ENCODE peak calls at places on chromosome 2, in nine cellular contexts. N, Y, S, H, Q, U, W, X and F are unnamed samples.

GRCh38 chr2:217632036-217632435 is 370.8 kb downstream of the TNS1 start:
- DNase-seq in Q (no peak), N (no peak), U (no peak), Y (no peak), W (no peak), H (no peak), S (peak), X (no peak), F (no peak)

GRCh38 chr2:53708988-53709387 is 58.6 kb upstream of the CHAC2 start:
- DNase-seq in W (no peak), H (no peak), X (no peak), Y (no peak), U (no peak), N (no peak), S (no peak), Q (no peak), F (no peak)

GRCh38 chr2:1517786-1518500 is 104.7 kb downstream of the TPO start:
- DNase-seq in Y (no peak), X (no peak), S (no peak), W (no peak), N (no peak), H (no peak), U (no peak), Q (no peak), F (no peak)

GRCh38 chr2:60948161-60948560 is 66.8 kb downstream of the REL start:
- DNase-seq in N (no peak), Y (no peak), X (no peak), W (no peak), U (no peak), S (no peak), Q (no peak), H (no peak), F (no peak)

GRCh38 chr2:219369447-219369861 is 18.3 kb downstream of the DNPEP start:
- DNase-seq in Q (peak), U (no peak), Y (peak), N (no peak), W (no peak), S (peak), H (no peak), X (no peak), F (peak)

GRCh38 chr2:33126552-33126951 is 179.8 kb downstream of the LTBP1 start:
- DNase-seq in X (no peak), S (no peak), W (no peak), Y (no peak), Q (no peak), U (no peak), N (no peak), H (no peak), F (no peak)

GRCh38 chr2:66772618-66773017 is 337.7 kb downstream of the MEIS1 start:
- DNase-seq in U (no peak), H (no peak), N (no peak), W (no peak), Q (no peak), Y (no peak), S (peak), X (no peak), F (no peak)

GRCh38 chr2:86436328-86436727 is 4.8 kb upstream of the KDM3A start:
- DNase-seq in Q (no peak), Y (no peak), X (no peak), U (no peak), W (no peak), N (no peak), H (no peak), S (no peak), F (no peak)

GRCh38 chr2:68434981-68435380 is 32.1 kb downstream of the FBXO48 start:
- DNase-seq in W (no peak), Q (no peak), Y (no peak), S (no peak), H (no peak), X (no peak), U (no peak), N (no peak), F (no peak)

GRCh38 chr2:202035089-202035940 is 1.7 kb downstream of the FZD7 start:
- DNase-seq in H (no peak), S (no peak), X (peak), U (peak), W (peak), N (no peak), Q (peak), Y (peak), F (no peak)

GRCh38 chr2:75429036-75429435 is 131.7 kb downstream of the EVA1A start:
- DNase-seq in Y (no peak), H (no peak), Q (no peak), X (no peak), S (peak), U (peak), W (no peak), N (no peak), F (no peak)

GRCh38 chr2:156334496-156335478 is 2.3 kb upstream of the NR4A2 start:
- DNase-seq in W (peak), H (peak), Y (peak), X (peak), Q (peak), N (peak), S (peak), U (peak), F (peak)

GRCh38 chr2:65300134-65300771 is 72.6 kb downstream of the ACTR2 start:
- DNase-seq in Q (peak), X (no peak), H (no peak), U (peak), N (no peak), S (peak), W (peak), Y (peak), F (no peak)

GRCh38 chr2:237483018-237483731 is 3.9 kb upstream of the MLPH start:
- DNase-seq in Y (no peak), W (no peak), S (peak), H (no peak), N (no peak), U (no peak), X (no peak), Q (peak), F (no peak)

GRCh38 chr2:28360742-28361293 is 31.8 kb upstream of the FOSL2 start:
- DNase-seq in Y (no peak), W (no peak), U (no peak), Q (peak), H (no peak), S (no peak), X (no peak), N (no peak), F (no peak)

GRCh38 chr2:136010126-136010525 is 24.7 kb upstream of the DARS1 start:
- DNase-seq in S (no peak), X (no peak), H (no peak), W (no peak), N (no peak), Y (no peak), Q (peak), U (no peak), F (no peak)

GRCh38 chr2:147214900-147215299 is 629.9 kb upstream of the ACVR2A start:
- DNase-seq in N (no peak), Y (no peak), Q (no peak), U (no peak), H (no peak), X (no peak), S (no peak), W (no peak), F (no peak)

GRCh38 chr2:191566347-191566746 is 111.6 kb upstream of the NABP1 start:
- DNase-seq in Y (peak), W (peak), X (peak), U (no peak), N (peak), H (peak), Q (peak), S (peak), F (no peak)

GRCh38 chr2:67054725-67055124 is 342.4 kb upstream of the ETAA1 start:
- DNase-seq in X (no peak), U (no peak), N (no peak), Y (no peak), Q (no peak), H (no peak), W (no peak), S (peak), F (no peak)

GRCh38 chr2:128492966-128493811 is 174.5 kb upstream of the HS6ST1 start:
- DNase-seq in Q (no peak), X (no peak), H (no peak), N (no peak), U (no peak), Y (no peak), W (peak), S (no peak), F (no peak)

GRCh38 chr2:83860320-83860719 is 598.8 kb downstream of the SUCLG1 start:
- DNase-seq in Q (no peak), U (no peak), X (no peak), Y (no peak), H (no peak), W (no peak), S (no peak), N (no peak), F (no peak)

GRCh38 chr2:70923378-70924015 is 12.2 kb upstream of the ATP6V1B1 start:
- DNase-seq in Y (no peak), W (peak), N (no peak), S (no peak), H (no peak), Q (no peak), X (no peak), U (no peak), F (no peak)

DNA sequence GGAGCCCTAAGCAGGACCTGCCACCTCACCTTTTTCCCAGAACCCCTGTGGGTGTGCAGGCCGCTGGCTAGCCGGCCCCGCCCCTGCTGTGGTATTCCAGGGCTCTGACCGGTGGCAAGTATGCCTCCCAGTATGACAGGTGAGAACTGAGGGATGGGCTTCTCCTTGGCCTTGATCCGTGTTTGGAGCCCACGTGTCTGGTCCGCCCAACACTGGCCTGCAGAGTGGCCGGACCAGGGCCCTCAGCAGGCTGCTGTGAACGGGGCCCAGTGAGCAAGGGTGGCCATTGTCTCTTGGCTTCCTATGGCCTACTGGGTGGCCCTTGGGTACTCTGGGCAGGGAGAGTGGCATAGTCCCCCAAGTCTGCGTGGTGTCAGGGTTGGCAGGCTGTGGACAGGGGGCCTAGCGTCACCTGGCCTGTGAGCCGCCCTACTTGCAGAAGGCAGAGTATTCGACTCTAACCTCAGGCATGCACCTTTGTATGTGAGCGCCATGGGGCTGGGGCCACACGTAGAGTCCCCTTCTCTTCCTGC is 1.8 kb downstream of the RNPEPL1 start:
- DNase-seq in S (no peak), Y (peak), W (peak), Q (no peak), U (peak), H (no peak), X (no peak), N (no peak), F (no peak)
- H3K27ac ChIP-seq in S (no peak), Y (no peak), W (no peak), Q (no peak), U (no peak), H (peak), X (no peak), N (peak), F (no peak)

GRCh38 chr2:210459407-210459806 is 17.2 kb downstream of the LANCL1 start:
- DNase-seq in Q (no peak), U (no peak), N (no peak), S (no peak), X (no peak), H (no peak), W (no peak), Y (no peak), F (no peak)

GRCh38 chr2:210458395-210458794 is 18.2 kb downstream of the LANCL1 start:
- DNase-seq in N (no peak), H (no peak), S (no peak), Y (no peak), U (no peak), X (no peak), W (no peak), Q (no peak), F (no peak)

GRCh38 chr2:210461401-210461800 is 15.2 kb downstream of the LANCL1 start:
- DNase-seq in W (no peak), N (no peak), Y (no peak), U (no peak), H (no peak), S (no peak), Q (no peak), X (no peak), F (no peak)

GRCh38 chr2:210459925-210460862 is 16.4 kb downstream of the LANCL1 start:
- DNase-seq in Q (no peak), X (no peak), S (no peak), U (no peak), W (no peak), H (no peak), N (no peak), Y (no peak), F (no peak)

DNA sequence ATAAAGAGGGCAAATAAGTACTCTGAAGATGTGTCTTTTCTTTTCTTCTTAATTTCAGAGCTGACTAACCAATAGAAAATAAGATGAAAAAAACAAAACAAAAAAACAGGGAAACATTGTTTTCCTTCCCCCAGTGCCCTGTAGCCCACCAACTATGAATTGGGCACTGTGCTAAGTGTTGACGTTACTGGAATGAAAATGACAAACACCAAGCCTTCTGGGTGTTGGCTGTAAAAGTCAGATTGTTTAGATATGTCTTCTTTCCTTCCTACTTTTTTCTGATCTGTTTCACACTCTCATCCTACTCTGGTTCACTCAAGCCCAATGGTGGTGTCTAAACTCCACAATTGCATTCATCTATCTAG is 15.7 kb downstream of the LANCL1 start:
- DNase-seq in X (no peak), H (no peak), S (no peak), U (no peak), Q (no peak), Y (no peak), W (no peak), N (no peak), F (no peak)
- H3K27ac ChIP-seq in X (no peak), H (no peak), S (no peak), U (no peak), Q (no peak), Y (no peak), W (no peak), N (no peak), F (no peak)

DNA sequence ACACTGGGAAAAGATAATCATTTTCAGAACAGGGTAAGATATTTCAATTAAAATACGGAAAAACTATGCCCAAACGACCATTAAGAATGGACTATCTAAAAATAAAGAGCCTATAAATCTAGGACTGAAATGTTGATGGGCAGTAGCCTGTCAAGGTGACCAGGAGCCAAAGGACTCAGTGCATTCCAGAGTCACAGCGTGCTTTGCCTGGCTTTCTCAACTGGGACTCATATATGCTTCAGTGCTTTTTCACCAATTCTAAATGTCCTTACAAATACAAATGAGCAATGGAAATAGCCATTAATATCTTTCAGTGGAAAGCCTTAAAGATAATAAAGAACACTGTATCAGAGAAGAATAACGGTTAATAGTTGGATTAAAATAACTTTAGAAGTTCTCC is 35.4 kb downstream of the PREPL start:
- DNase-seq in W (no peak), S (no peak), Y (no peak), X (no peak), N (no peak), Q (no peak), U (no peak), H (no peak), F (no peak)
- H3K27ac ChIP-seq in W (peak), S (peak), Y (no peak), X (no peak), N (no peak), Q (no peak), U (no peak), H (no peak), F (no peak)

GRCh38 chr2:45690223-45690622 is 38.7 kb downstream of the PRKCE start:
- DNase-seq in W (no peak), Q (no peak), Y (no peak), H (no peak), X (no peak), U (no peak), S (no peak), N (no peak), F (no peak)
- H3K27ac ChIP-seq in W (no peak), Q (no peak), Y (no peak), H (no peak), X (no peak), U (no peak), S (peak), N (no peak), F (no peak)